ENCODE peak calls at places on chromosomes 6 and 20, in ten cellular contexts. One of them, this sample, is unnamed.
A peak's percentile ranks its signal among the peaks of the same experiment; 100 is the strongest.

GRCh38 chr6:85261250-85261649 is 188.6 kb upstream of the NT5E start:
- DNase-seq in H1: no peak
- DNase-seq in hepatocyte: no peak
- DNase-seq in Karpas-422: no peak
- DNase-seq in OCI-LY7: no peak
- DNase-seq in MM.1S: no peak
- DNase-seq in endothelial cell of umbilical vein: no peak
- DNase-seq in mammary epithelial cell: no peak
- DNase-seq in fibroblast of lung: peak; percentile 3
- DNase-seq in GM23248: peak; percentile 27
- DNase-seq in this sample: no peak

GRCh38 chr6:93104195-93104817 is 315.1 kb downstream of the EPHA7 start:
- DNase-seq in H1: no peak
- DNase-seq in hepatocyte: peak; percentile 16
- DNase-seq in Karpas-422: no peak
- DNase-seq in OCI-LY7: no peak
- DNase-seq in MM.1S: no peak
- DNase-seq in endothelial cell of umbilical vein: no peak
- DNase-seq in mammary epithelial cell: no peak
- DNase-seq in fibroblast of lung: peak; percentile 51
- DNase-seq in GM23248: no peak
- DNase-seq in this sample: no peak

GRCh38 chr20:50844430-50845100 is 49.7 kb downstream of the BCAS4 start:
- DNase-seq in H1: no peak
- DNase-seq in hepatocyte: no peak
- DNase-seq in Karpas-422: no peak
- DNase-seq in OCI-LY7: peak; percentile 38
- DNase-seq in MM.1S: no peak
- DNase-seq in endothelial cell of umbilical vein: peak; percentile 63
- DNase-seq in mammary epithelial cell: peak; percentile 99
- DNase-seq in fibroblast of lung: peak; percentile 55
- DNase-seq in GM23248: peak; percentile 54
- DNase-seq in this sample: peak; percentile 74

GRCh38 chr6:166286831-166287271 is 21.3 kb downstream of the PRR18 start:
- DNase-seq in H1: no peak
- DNase-seq in hepatocyte: no peak
- DNase-seq in Karpas-422: peak; percentile 81
- DNase-seq in OCI-LY7: peak; percentile 94
- DNase-seq in MM.1S: no peak
- DNase-seq in endothelial cell of umbilical vein: no peak
- DNase-seq in mammary epithelial cell: no peak
- DNase-seq in fibroblast of lung: no peak
- DNase-seq in GM23248: no peak
- DNase-seq in this sample: no peak

GRCh38 chr6:75344021-75344420 is 59.4 kb upstream of the TMEM30A start:
- DNase-seq in H1: no peak
- DNase-seq in hepatocyte: no peak
- DNase-seq in Karpas-422: no peak
- DNase-seq in OCI-LY7: no peak
- DNase-seq in MM.1S: no peak
- DNase-seq in endothelial cell of umbilical vein: no peak
- DNase-seq in mammary epithelial cell: no peak
- DNase-seq in fibroblast of lung: no peak
- DNase-seq in GM23248: no peak
- DNase-seq in this sample: no peak

GRCh38 chr20:41261260-41261659 is 56.3 kb downstream of the ZHX3 start:
- DNase-seq in H1: no peak
- DNase-seq in hepatocyte: no peak
- DNase-seq in Karpas-422: no peak
- DNase-seq in OCI-LY7: no peak
- DNase-seq in MM.1S: no peak
- DNase-seq in endothelial cell of umbilical vein: peak; percentile 15
- DNase-seq in mammary epithelial cell: no peak
- DNase-seq in fibroblast of lung: no peak
- DNase-seq in GM23248: peak; percentile 17
- DNase-seq in this sample: no peak

GRCh38 chr6:155377061-155377460 is 62.8 kb upstream of the TFB1M start:
- DNase-seq in H1: no peak
- DNase-seq in hepatocyte: no peak
- DNase-seq in Karpas-422: no peak
- DNase-seq in OCI-LY7: no peak
- DNase-seq in MM.1S: no peak
- DNase-seq in endothelial cell of umbilical vein: no peak
- DNase-seq in mammary epithelial cell: peak; percentile 86
- DNase-seq in fibroblast of lung: peak; percentile 39
- DNase-seq in GM23248: peak; percentile 88
- DNase-seq in this sample: peak; percentile 84

GRCh38 chr6:139888691-139889122 is 514.3 kb upstream of the CITED2 start:
- DNase-seq in H1: peak; percentile 71
- DNase-seq in hepatocyte: no peak
- DNase-seq in Karpas-422: no peak
- DNase-seq in OCI-LY7: no peak
- DNase-seq in MM.1S: no peak
- DNase-seq in endothelial cell of umbilical vein: no peak
- DNase-seq in mammary epithelial cell: no peak
- DNase-seq in fibroblast of lung: no peak
- DNase-seq in GM23248: no peak
- DNase-seq in this sample: no peak

GRCh38 chr6:3135668-3136297 is 17.3 kb downstream of the BPHL start:
- DNase-seq in H1: no peak
- DNase-seq in hepatocyte: peak; percentile 48
- DNase-seq in Karpas-422: no peak
- DNase-seq in OCI-LY7: no peak
- DNase-seq in MM.1S: no peak
- DNase-seq in endothelial cell of umbilical vein: no peak
- DNase-seq in mammary epithelial cell: no peak
- DNase-seq in fibroblast of lung: no peak
- DNase-seq in GM23248: no peak
- DNase-seq in this sample: no peak

GRCh38 chr6:160428069-160428430 is 79.9 kb downstream of the SLC22A3 start:
- DNase-seq in H1: no peak
- DNase-seq in hepatocyte: peak; percentile 48
- DNase-seq in Karpas-422: no peak
- DNase-seq in OCI-LY7: no peak
- DNase-seq in MM.1S: no peak
- DNase-seq in endothelial cell of umbilical vein: no peak
- DNase-seq in mammary epithelial cell: no peak
- DNase-seq in fibroblast of lung: peak; percentile 72
- DNase-seq in GM23248: no peak
- DNase-seq in this sample: no peak

GRCh38 chr20:4171538-4172116 is 156.3 kb upstream of the RNF24 start:
- DNase-seq in H1: no peak
- DNase-seq in hepatocyte: peak; percentile 82
- DNase-seq in Karpas-422: no peak
- DNase-seq in OCI-LY7: no peak
- DNase-seq in MM.1S: no peak
- DNase-seq in endothelial cell of umbilical vein: peak; percentile 29
- DNase-seq in mammary epithelial cell: no peak
- DNase-seq in fibroblast of lung: no peak
- DNase-seq in GM23248: peak; percentile 26
- DNase-seq in this sample: no peak

GRCh38 chr6:157148391-157149323 is 174.7 kb downstream of the TMEM242 start:
- DNase-seq in H1: no peak
- DNase-seq in hepatocyte: no peak
- DNase-seq in Karpas-422: no peak
- DNase-seq in OCI-LY7: no peak
- DNase-seq in MM.1S: no peak
- DNase-seq in endothelial cell of umbilical vein: peak; percentile 97
- DNase-seq in mammary epithelial cell: peak; percentile 88
- DNase-seq in fibroblast of lung: peak; percentile 92
- DNase-seq in GM23248: peak; percentile 96
- DNase-seq in this sample: peak; percentile 88

GRCh38 chr6:47681201-47681990 is 17.0 kb upstream of the ADGRF4 start:
- DNase-seq in H1: no peak
- DNase-seq in hepatocyte: no peak
- DNase-seq in Karpas-422: no peak
- DNase-seq in OCI-LY7: no peak
- DNase-seq in MM.1S: no peak
- DNase-seq in endothelial cell of umbilical vein: no peak
- DNase-seq in mammary epithelial cell: no peak
- DNase-seq in fibroblast of lung: no peak
- DNase-seq in GM23248: no peak
- DNase-seq in this sample: no peak
- H4K20me1 ChIP-seq in H1: no peaks in the 10 kb centered on the region
- H4K20me1 ChIP-seq in hepatocyte: no peaks in the 10 kb centered on the region
- H4K20me1 ChIP-seq in Karpas-422: no peaks in the 10 kb centered on the region
- H4K20me1 ChIP-seq in OCI-LY7: no peaks in the 10 kb centered on the region
- H4K20me1 ChIP-seq in MM.1S: no peaks in the 10 kb centered on the region
- H4K20me1 ChIP-seq in endothelial cell of umbilical vein: no peaks in the 10 kb centered on the region
- H4K20me1 ChIP-seq in mammary epithelial cell: no peaks in the 10 kb centered on the region
- H4K20me1 ChIP-seq in fibroblast of lung: no peaks in the 10 kb centered on the region
- H4K20me1 ChIP-seq in GM23248: no peaks in the 10 kb centered on the region
- H4K20me1 ChIP-seq in this sample: no peaks in the 10 kb centered on the region

GRCh38 chr6:28335040-28335563 is 846 bp downstream of the ZSCAN31 start:
- DNase-seq in H1: no peak
- DNase-seq in hepatocyte: no peak
- DNase-seq in Karpas-422: no peak
- DNase-seq in OCI-LY7: no peak
- DNase-seq in MM.1S: no peak
- DNase-seq in endothelial cell of umbilical vein: no peak
- DNase-seq in mammary epithelial cell: no peak
- DNase-seq in fibroblast of lung: no peak
- DNase-seq in GM23248: no peak
- DNase-seq in this sample: no peak

GRCh38 chr6:28333599-28334018 is 2.3 kb downstream of the ZSCAN31 start:
- DNase-seq in H1: no peak
- DNase-seq in hepatocyte: no peak
- DNase-seq in Karpas-422: no peak
- DNase-seq in OCI-LY7: no peak
- DNase-seq in MM.1S: no peak
- DNase-seq in endothelial cell of umbilical vein: no peak
- DNase-seq in mammary epithelial cell: no peak
- DNase-seq in fibroblast of lung: no peak
- DNase-seq in GM23248: no peak
- DNase-seq in this sample: no peak

GRCh38 chr6:28333047-28333446 is 2.9 kb downstream of the ZSCAN31 start:
- DNase-seq in H1: no peak
- DNase-seq in hepatocyte: no peak
- DNase-seq in Karpas-422: no peak
- DNase-seq in OCI-LY7: no peak
- DNase-seq in MM.1S: no peak
- DNase-seq in endothelial cell of umbilical vein: no peak
- DNase-seq in mammary epithelial cell: no peak
- DNase-seq in fibroblast of lung: no peak
- DNase-seq in GM23248: no peak
- DNase-seq in this sample: no peak

GRCh38 chr6:28335564-28336283 is at the start of gene ZSCAN31:
- DNase-seq in H1: peak; percentile 95
- DNase-seq in hepatocyte: peak; percentile 97
- DNase-seq in Karpas-422: peak; percentile 91
- DNase-seq in OCI-LY7: peak; percentile 44
- DNase-seq in MM.1S: peak; percentile 83
- DNase-seq in endothelial cell of umbilical vein: peak; percentile 98
- DNase-seq in mammary epithelial cell: peak; percentile 94
- DNase-seq in fibroblast of lung: peak; percentile 99
- DNase-seq in GM23248: peak; percentile 97
- DNase-seq in this sample: peak; percentile 97

GRCh38 chr6:28334272-28335039 is 1.5 kb downstream of the ZSCAN31 start:
- DNase-seq in H1: no peak
- DNase-seq in hepatocyte: no peak
- DNase-seq in Karpas-422: no peak
- DNase-seq in OCI-LY7: no peak
- DNase-seq in MM.1S: no peak
- DNase-seq in endothelial cell of umbilical vein: no peak
- DNase-seq in mammary epithelial cell: no peak
- DNase-seq in fibroblast of lung: no peak
- DNase-seq in GM23248: no peak
- DNase-seq in this sample: no peak
- H3K4me3 ChIP-seq in H1: peak overlapping the region; percentile 86
- H3K4me3 ChIP-seq in hepatocyte: no peak overlapping the region
- H3K4me3 ChIP-seq in Karpas-422: no peak overlapping the region
- H3K4me3 ChIP-seq in OCI-LY7: no peak overlapping the region
- H3K4me3 ChIP-seq in MM.1S: no peak overlapping the region
- H3K4me3 ChIP-seq in endothelial cell of umbilical vein: no peak overlapping the region
- H3K4me3 ChIP-seq in mammary epithelial cell: no peak overlapping the region
- H3K4me3 ChIP-seq in fibroblast of lung: no peak overlapping the region
- H3K4me3 ChIP-seq in GM23248: no peak overlapping the region
- H3K4me3 ChIP-seq in this sample: peak overlapping the region; percentile 75

GRCh38 chr6:67353861-67354260 is 1281.2 kb upstream of the ADGRB3 start:
- DNase-seq in H1: no peak
- DNase-seq in hepatocyte: no peak
- DNase-seq in Karpas-422: no peak
- DNase-seq in OCI-LY7: no peak
- DNase-seq in MM.1S: no peak
- DNase-seq in endothelial cell of umbilical vein: no peak
- DNase-seq in mammary epithelial cell: no peak
- DNase-seq in fibroblast of lung: no peak
- DNase-seq in GM23248: no peak
- DNase-seq in this sample: no peak

GRCh38 chr6:67358241-67358640 is 1276.8 kb upstream of the ADGRB3 start:
- DNase-seq in H1: no peak
- DNase-seq in hepatocyte: no peak
- DNase-seq in Karpas-422: no peak
- DNase-seq in OCI-LY7: no peak
- DNase-seq in MM.1S: no peak
- DNase-seq in endothelial cell of umbilical vein: no peak
- DNase-seq in mammary epithelial cell: no peak
- DNase-seq in fibroblast of lung: no peak
- DNase-seq in GM23248: no peak
- DNase-seq in this sample: no peak

GRCh38 chr6:67350729-67351128 is 1284.4 kb upstream of the ADGRB3 start:
- DNase-seq in H1: no peak
- DNase-seq in hepatocyte: no peak
- DNase-seq in Karpas-422: no peak
- DNase-seq in OCI-LY7: no peak
- DNase-seq in MM.1S: no peak
- DNase-seq in endothelial cell of umbilical vein: no peak
- DNase-seq in mammary epithelial cell: no peak
- DNase-seq in fibroblast of lung: no peak
- DNase-seq in GM23248: no peak
- DNase-seq in this sample: no peak

DNA sequence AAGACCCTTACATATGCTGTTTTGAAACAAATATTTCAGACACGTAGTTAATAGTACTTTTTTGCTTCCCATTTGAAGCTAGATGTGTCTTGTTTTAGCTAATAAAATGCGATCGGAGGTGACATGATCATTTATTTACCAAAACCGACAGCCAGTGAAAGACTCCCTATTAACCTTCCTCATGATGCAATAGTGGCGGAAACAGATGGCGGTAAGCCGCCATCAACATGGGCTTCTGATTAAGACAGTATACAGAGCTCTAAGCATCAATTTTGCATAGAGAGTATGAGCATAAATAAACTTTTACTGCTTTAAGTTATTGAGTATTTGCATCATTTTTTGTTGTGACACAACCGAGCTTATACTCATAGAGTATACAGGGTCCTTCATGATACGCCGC is 1282.4 kb upstream of the ADGRB3 start:
- DNase-seq in H1: no peak
- DNase-seq in hepatocyte: no peak
- DNase-seq in Karpas-422: no peak
- DNase-seq in OCI-LY7: no peak
- DNase-seq in MM.1S: no peak
- DNase-seq in endothelial cell of umbilical vein: no peak
- DNase-seq in mammary epithelial cell: no peak
- DNase-seq in fibroblast of lung: no peak
- DNase-seq in GM23248: no peak
- DNase-seq in this sample: no peak
- H4K20me1 ChIP-seq in H1: no peaks in the 10 kb centered on the region
- H4K20me1 ChIP-seq in hepatocyte: no peaks in the 10 kb centered on the region
- H4K20me1 ChIP-seq in Karpas-422: no peaks in the 10 kb centered on the region
- H4K20me1 ChIP-seq in OCI-LY7: no peaks in the 10 kb centered on the region
- H4K20me1 ChIP-seq in MM.1S: no peaks in the 10 kb centered on the region
- H4K20me1 ChIP-seq in endothelial cell of umbilical vein: no peaks in the 10 kb centered on the region
- H4K20me1 ChIP-seq in mammary epithelial cell: no peaks in the 10 kb centered on the region
- H4K20me1 ChIP-seq in fibroblast of lung: no peaks in the 10 kb centered on the region
- H4K20me1 ChIP-seq in GM23248: no peaks in the 10 kb centered on the region
- H4K20me1 ChIP-seq in this sample: no peaks in the 10 kb centered on the region

GRCh38 chr6:150302801-150303138 is 66.0 kb upstream of the IYD start:
- DNase-seq in H1: no peak
- DNase-seq in hepatocyte: no peak
- DNase-seq in Karpas-422: no peak
- DNase-seq in OCI-LY7: no peak
- DNase-seq in MM.1S: no peak
- DNase-seq in endothelial cell of umbilical vein: no peak
- DNase-seq in mammary epithelial cell: no peak
- DNase-seq in fibroblast of lung: no peak
- DNase-seq in GM23248: no peak
- DNase-seq in this sample: no peak
- H3K4me3 ChIP-seq in H1: no peak overlapping the region
- H3K4me3 ChIP-seq in hepatocyte: no peak overlapping the region
- H3K4me3 ChIP-seq in Karpas-422: no peak overlapping the region
- H3K4me3 ChIP-seq in OCI-LY7: no peak overlapping the region
- H3K4me3 ChIP-seq in MM.1S: no peak overlapping the region
- H3K4me3 ChIP-seq in endothelial cell of umbilical vein: no peak overlapping the region
- H3K4me3 ChIP-seq in mammary epithelial cell: no peak overlapping the region
- H3K4me3 ChIP-seq in fibroblast of lung: no peak overlapping the region
- H3K4me3 ChIP-seq in GM23248: no peak overlapping the region
- H3K4me3 ChIP-seq in this sample: no peak overlapping the region